ENCODE peak calls at places on chromosomes 12 and 14, in ten cellular contexts. N is SK-N-SH, Y is IMR-90, J is tibial artery, V is H7, B is fibroblast of villous mesenchyme, G is ureter, W is GM23248, Z is astrocyte of the cerebellum, Q is fibroblast of lung. C is an unnamed sample.

GRCh38 chr12:6312529-6313325 is 2.2 kb downstream of the PLEKHG6 start:
- DNase-seq in N (no peak), Y (no peak), J (no peak), V (peak), B (no peak), G (peak), W (peak), Z (no peak), Q (no peak), C (no peak)

GRCh38 chr12:10607885-10608458 is 5.4 kb downstream of the MAGOHB start:
- DNase-seq in N (peak), Y (peak), J (no peak), V (peak), B (peak), G (no peak), W (peak), Z (peak), Q (peak), C (no peak)

GRCh38 chr12:67590122-67590795 is 58.3 kb upstream of the DYRK2 start:
- DNase-seq in N (peak), Y (no peak), J (no peak), V (no peak), B (no peak), G (no peak), W (no peak), Z (no peak), Q (no peak), C (no peak)

GRCh38 chr14:79836577-79836976 is 374.7 kb downstream of the DIO2 start:
- DNase-seq in N (no peak), Y (peak), J (no peak), V (no peak), B (no peak), G (no peak), W (peak), Z (no peak), Q (peak), C (no peak)

GRCh38 chr14:31530136-31530535 is 31.1 kb upstream of the NUBPL start:
- DNase-seq in N (no peak), Y (peak), J (no peak), V (no peak), B (peak), G (no peak), W (peak), Z (no peak), Q (peak), C (no peak)

GRCh38 chr12:94761559-94761958 is 111.2 kb upstream of the TMCC3 start:
- DNase-seq in N (no peak), Y (peak), J (no peak), V (no peak), B (peak), G (no peak), W (peak), Z (peak), Q (peak), C (no peak)

GRCh38 chr12:69894800-69895199 is 69.8 kb downstream of the MYRFL start:
- DNase-seq in N (no peak), Y (no peak), J (no peak), V (no peak), B (no peak), G (no peak), W (no peak), Z (no peak), Q (no peak), C (no peak)

GRCh38 chr14:88551936-88552565 is 2.8 kb downstream of the PTPN21 start:
- DNase-seq in N (peak), Y (peak), J (no peak), V (peak), B (peak), G (no peak), W (peak), Z (no peak), Q (peak), C (no peak)

GRCh38 chr12:69873429-69873828 is 48.4 kb downstream of the MYRFL start:
- DNase-seq in N (no peak), Y (no peak), J (no peak), V (no peak), B (no peak), G (no peak), W (peak), Z (no peak), Q (peak), C (no peak)

GRCh38 chr12:6691473-6691872 is 2.3 kb upstream of the ZNF384 start:
- DNase-seq in N (no peak), Y (peak), J (no peak), V (no peak), B (peak), G (no peak), W (peak), Z (no peak), Q (peak), C (no peak)

GRCh38 chr14:64098120-64098519 is 196.1 kb downstream of the ESR2 start:
- DNase-seq in N (no peak), Y (no peak), J (no peak), V (no peak), B (no peak), G (no peak), W (no peak), Z (no peak), Q (no peak), C (no peak)

GRCh38 chr14:29227631-29228030 is 461.0 kb downstream of the FOXG1 start:
- DNase-seq in N (no peak), Y (peak), J (no peak), V (no peak), B (peak), G (no peak), W (peak), Z (no peak), Q (peak), C (no peak)

GRCh38 chr14:34043627-34044372 is 92.9 kb upstream of the EGLN3 start:
- DNase-seq in N (no peak), Y (no peak), J (no peak), V (no peak), B (no peak), G (no peak), W (peak), Z (no peak), Q (peak), C (peak)

GRCh38 chr14:102239231-102239630 is 65.7 kb downstream of the MOK start:
- DNase-seq in N (no peak), Y (no peak), J (no peak), V (no peak), B (no peak), G (no peak), W (no peak), Z (no peak), Q (no peak), C (no peak)

GRCh38 chr12:104736307-104736706 is 221.8 kb downstream of the SLC41A2 start:
- DNase-seq in N (peak), Y (peak), J (no peak), V (no peak), B (peak), G (no peak), W (peak), Z (peak), Q (peak), C (no peak)

GRCh38 chr12:1314523-1314922 is 279.9 kb downstream of the FBXL14 start:
- DNase-seq in N (no peak), Y (no peak), J (no peak), V (no peak), B (no peak), G (no peak), W (no peak), Z (no peak), Q (no peak), C (no peak)

GRCh38 chr12:3795096-3795799 is 42.3 kb upstream of the CRACR2A start:
- DNase-seq in N (no peak), Y (no peak), J (no peak), V (no peak), B (no peak), G (no peak), W (no peak), Z (no peak), Q (peak), C (peak)

GRCh38 chr12:116264525-116265070 is 12.9 kb downstream of the MED13L start:
- DNase-seq in N (no peak), Y (no peak), J (no peak), V (no peak), B (no peak), G (no peak), W (no peak), Z (no peak), Q (no peak), C (no peak)

GRCh38 chr14:95197498-95198010 is 40.2 kb upstream of the DICER1 start:
- DNase-seq in N (no peak), Y (no peak), J (no peak), V (peak), B (no peak), G (no peak), W (no peak), Z (no peak), Q (no peak), C (no peak)

GRCh38 chr12:1131811-1132224 is 140.8 kb downstream of the ERC1 start:
- DNase-seq in N (no peak), Y (no peak), J (no peak), V (no peak), B (no peak), G (no peak), W (no peak), Z (peak), Q (peak), C (no peak)

GRCh38 chr14:102055181-102055901 is 31.5 kb downstream of the HSP90AA1 start:
- DNase-seq in N (no peak), Y (peak), J (no peak), V (peak), B (peak), G (no peak), W (peak), Z (peak), Q (peak), C (no peak)

GRCh38 chr12:106342397-106343212 is 14.9 kb upstream of the POLR3B start:
- DNase-seq in N (no peak), Y (peak), J (peak), V (no peak), B (peak), G (peak), W (peak), Z (peak), Q (peak), C (no peak)

GRCh38 chr14:74134484-74134883 is 49.7 kb downstream of the LIN52 start:
- DNase-seq in N (no peak), Y (no peak), J (no peak), V (no peak), B (no peak), G (no peak), W (no peak), Z (no peak), Q (no peak), C (no peak)

GRCh38 chr12:121843236-121843982 is 15.2 kb downstream of the HPD start:
- DNase-seq in N (no peak), Y (no peak), J (no peak), V (no peak), B (no peak), G (no peak), W (no peak), Z (no peak), Q (no peak), C (no peak)

GRCh38 chr12:101566318-101566717 is 28.5 kb upstream of the MYBPC1 start:
- DNase-seq in N (no peak), Y (no peak), J (no peak), V (peak), B (no peak), G (no peak), W (no peak), Z (no peak), Q (no peak), C (no peak)

GRCh38 chr12:6928703-6929407 is 1.1 kb downstream of the ATN1 start:
- DNase-seq in N (no peak), Y (no peak), J (no peak), V (no peak), B (no peak), G (no peak), W (peak), Z (no peak), Q (no peak), C (no peak)

GRCh38 chr12:30414507-30414906 is 281.2 kb downstream of the IPO8 start:
- DNase-seq in N (no peak), Y (no peak), J (no peak), V (no peak), B (no peak), G (no peak), W (no peak), Z (no peak), Q (no peak), C (no peak)

GRCh38 chr12:47824198-47824597 is 4.5 kb upstream of the HDAC7 start:
- DNase-seq in N (no peak), Y (no peak), J (no peak), V (no peak), B (no peak), G (no peak), W (no peak), Z (no peak), Q (no peak), C (no peak)

GRCh38 chr12:40953076-40953475 is 235.0 kb upstream of the PDZRN4 start:
- DNase-seq in N (no peak), Y (peak), J (no peak), V (no peak), B (peak), G (no peak), W (peak), Z (peak), Q (peak), C (no peak)

GRCh38 chr12:6952121-6952859 is 1.1 kb downstream of the PTPN6 start:
- DNase-seq in N (peak), Y (no peak), J (no peak), V (no peak), B (no peak), G (no peak), W (no peak), Z (no peak), Q (no peak), C (no peak)

GRCh38 chr12:53065975-53066593 is 13.1 kb downstream of the SPRYD3 start:
- DNase-seq in N (peak), Y (peak), J (peak), V (peak), B (peak), G (peak), W (peak), Z (peak), Q (peak), C (peak)

GRCh38 chr12:123532021-123532420 is 1.5 kb downstream of the RILPL1 start:
- DNase-seq in N (no peak), Y (peak), J (peak), V (no peak), B (peak), G (no peak), W (peak), Z (peak), Q (peak), C (no peak)

GRCh38 chr12:75480469-75480949 is at the start of gene GLIPR1:
- DNase-seq in N (peak), Y (peak), J (peak), V (no peak), B (peak), G (peak), W (peak), Z (peak), Q (peak), C (peak)